ENCODE peak calls at places on chromosomes 5 and 9, in ten cellular contexts. Q, S, F, D, L, P, G, W, R and I are unnamed samples.

GRCh38 chr5:127519527-127519926 is 2.1 kb downstream of the PRRC1 start:
- DNase-seq in Q (no peak), S (no peak), F (no peak), D (no peak), L (no peak), P (no peak), G (peak; percentile 30), W (no peak), R (no peak), I (no peak)

GRCh38 chr9:112439825-112440224 is 46.8 kb upstream of the KIAA1958 start:
- DNase-seq in Q (no peak), S (no peak), F (no peak), D (no peak), L (no peak), P (no peak), G (no peak), W (no peak), R (no peak), I (no peak)

GRCh38 chr9:72788966-72789365 is 163.9 kb downstream of the ALDH1A1 start:
- DNase-seq in Q (no peak), S (no peak), F (no peak), D (no peak), L (no peak), P (no peak), G (no peak), W (no peak), R (no peak), I (peak; percentile 60)

GRCh38 chr5:115349001-115349817 is 52.8 kb upstream of the CCDC112 start:
- DNase-seq in Q (peak; percentile 75), S (no peak), F (no peak), D (no peak), L (no peak), P (peak; percentile 79), G (peak; percentile 90), W (no peak), R (no peak), I (peak; percentile 78)

GRCh38 chr5:21802100-21802499 is 1051.0 kb downstream of the CDH12 start:
- DNase-seq in Q (no peak), S (no peak), F (no peak), D (no peak), L (no peak), P (no peak), G (no peak), W (no peak), R (no peak), I (no peak)

GRCh38 chr9:72203205-72203803 is 54.1 kb downstream of the GDA start:
- DNase-seq in Q (peak; percentile 64), S (no peak), F (no peak), D (no peak), L (peak; percentile 63), P (peak; percentile 70), G (peak; percentile 22), W (no peak), R (no peak), I (no peak)

GRCh38 chr5:147303976-147304375 is 69.2 kb downstream of the STK32A start:
- DNase-seq in Q (no peak), S (no peak), F (no peak), D (no peak), L (no peak), P (peak; percentile 60), G (peak; percentile 79), W (no peak), R (no peak), I (peak; percentile 80)

GRCh38 chr9:135982499-135983264 is 21.5 kb upstream of the UBAC1 start:
- DNase-seq in Q (no peak), S (no peak), F (no peak), D (no peak), L (no peak), P (no peak), G (no peak), W (no peak), R (no peak), I (no peak)

GRCh38 chr5:79417495-79417894 is 96.4 kb downstream of the HOMER1 start:
- DNase-seq in Q (no peak), S (no peak), F (no peak), D (no peak), L (no peak), P (no peak), G (no peak), W (no peak), R (no peak), I (no peak)

GRCh38 chr5:79413112-79413511 is 100.8 kb downstream of the HOMER1 start:
- DNase-seq in Q (no peak), S (no peak), F (no peak), D (no peak), L (no peak), P (no peak), G (no peak), W (no peak), R (no peak), I (no peak)

GRCh38 chr5:79418276-79418675 is 95.7 kb downstream of the HOMER1 start:
- DNase-seq in Q (no peak), S (no peak), F (no peak), D (no peak), L (no peak), P (no peak), G (no peak), W (no peak), R (no peak), I (no peak)

GRCh38 chr5:79420248-79420647 is 93.7 kb downstream of the HOMER1 start:
- DNase-seq in Q (no peak), S (no peak), F (no peak), D (no peak), L (no peak), P (no peak), G (no peak), W (no peak), R (no peak), I (no peak)

GRCh38 chr5:79416499-79416898 is 97.4 kb downstream of the HOMER1 start:
- DNase-seq in Q (no peak), S (no peak), F (no peak), D (no peak), L (peak; percentile 54), P (no peak), G (peak; percentile 4), W (no peak), R (no peak), I (no peak)
- H3K4me3 ChIP-seq in Q (no peak overlapping the region), S (no peak overlapping the region), F (no peak overlapping the region), D (no peak overlapping the region), L (no peak overlapping the region), P (no peak overlapping the region), G (no peak overlapping the region), W (no peak overlapping the region), R (no peak overlapping the region), I (no peak overlapping the region)

GRCh38 chr5:140342896-140343295 is 3.5 kb downstream of the HBEGF start:
- DNase-seq in Q (no peak), S (no peak), F (no peak), D (no peak), L (no peak), P (no peak), G (no peak), W (no peak), R (no peak), I (no peak)

GRCh38 chr5:140341591-140341990 is 4.8 kb downstream of the HBEGF start:
- DNase-seq in Q (no peak), S (peak; percentile 86), F (peak; percentile 68), D (no peak), L (no peak), P (no peak), G (no peak), W (no peak), R (no peak), I (no peak)

GRCh38 chr5:140340605-140341004 is 5.8 kb downstream of the HBEGF start:
- DNase-seq in Q (no peak), S (no peak), F (no peak), D (no peak), L (no peak), P (no peak), G (no peak), W (no peak), R (no peak), I (no peak)

GRCh38 chr5:140344683-140345423 is 1.6 kb downstream of the HBEGF start:
- DNase-seq in Q (peak; percentile 56), S (no peak), F (no peak), D (no peak), L (no peak), P (no peak), G (peak; percentile 57), W (no peak), R (no peak), I (no peak)

GRCh38 chr5:140342287-140342686 is 4.1 kb downstream of the HBEGF start:
- DNase-seq in Q (no peak), S (peak; percentile 68), F (no peak), D (no peak), L (no peak), P (no peak), G (no peak), W (no peak), R (peak; percentile 27), I (no peak)
- H3K4me1 ChIP-seq in Q (peaks cover 12% of the 10 kb centered on the region), S (peaks cover 20% of the 10 kb centered on the region), F (peaks cover 97% of the 10 kb centered on the region), D (peaks cover 23% of the 10 kb centered on the region), L (no peaks in the 10 kb centered on the region), P (peaks cover 28% of the 10 kb centered on the region), G (peaks cover 15% of the 10 kb centered on the region), W (no peaks in the 10 kb centered on the region), R (peaks cover 5% of the 10 kb centered on the region), I (peaks cover 28% of the 10 kb centered on the region)

GRCh38 chr9:137148661-137149060 is 9.7 kb downstream of the GRIN1 start:
- DNase-seq in Q (no peak), S (no peak), F (no peak), D (no peak), L (no peak), P (no peak), G (no peak), W (no peak), R (no peak), I (no peak)

GRCh38 chr9:137150485-137151060 is 11.6 kb downstream of the GRIN1 start:
- DNase-seq in Q (no peak), S (no peak), F (no peak), D (no peak), L (no peak), P (peak; percentile 87), G (no peak), W (no peak), R (no peak), I (peak; percentile 53)

GRCh38 chr9:137148242-137148641 is 9.3 kb downstream of the GRIN1 start:
- DNase-seq in Q (no peak), S (no peak), F (no peak), D (no peak), L (no peak), P (no peak), G (no peak), W (no peak), R (no peak), I (no peak)

GRCh38 chr9:137149367-137149766 is 10.4 kb downstream of the GRIN1 start:
- DNase-seq in Q (no peak), S (no peak), F (no peak), D (no peak), L (no peak), P (no peak), G (no peak), W (no peak), R (no peak), I (no peak)

DNA sequence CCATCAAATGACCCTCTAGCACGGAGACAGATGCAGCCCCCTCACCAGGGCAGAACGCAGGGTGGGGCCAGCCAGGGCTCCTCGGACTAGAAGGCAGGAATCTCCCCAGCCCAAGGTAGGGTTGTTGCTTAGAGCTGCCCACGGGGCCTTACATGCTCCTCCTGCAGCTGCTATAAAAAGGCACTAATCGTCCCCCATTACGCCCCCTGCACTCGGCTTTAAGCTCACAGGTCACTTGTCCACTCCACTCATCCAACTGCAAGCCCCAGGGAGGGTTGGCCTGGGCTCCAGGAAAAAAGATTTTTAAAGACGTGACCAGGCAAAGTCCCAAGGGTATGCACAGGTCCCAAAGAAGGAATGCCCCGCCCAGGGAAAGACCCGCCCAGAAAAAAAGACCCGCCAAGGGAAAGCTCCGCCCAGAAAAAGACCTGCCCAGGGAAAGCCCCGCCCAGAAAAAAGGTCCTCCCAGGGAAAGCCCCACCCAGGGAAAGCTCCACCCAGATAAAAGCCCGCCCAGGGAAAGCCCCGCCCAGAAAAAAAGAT is 11.1 kb downstream of the GRIN1 start:
- DNase-seq in Q (no peak), S (no peak), F (no peak), D (no peak), L (no peak), P (no peak), G (no peak), W (no peak), R (no peak), I (no peak)
- H3K4me3 ChIP-seq in Q (no peak overlapping the region), S (no peak overlapping the region), F (no peak overlapping the region), D (no peak overlapping the region), L (no peak overlapping the region), P (no peak overlapping the region), G (no peak overlapping the region), W (no peak overlapping the region), R (no peak overlapping the region), I (no peak overlapping the region)

GRCh38 chr5:133113331-133114061 is 61.7 kb downstream of the HSPA4 start:
- DNase-seq in Q (no peak), S (no peak), F (no peak), D (no peak), L (no peak), P (no peak), G (peak; percentile 56), W (no peak), R (no peak), I (peak; percentile 42)

GRCh38 chr5:133117166-133117929 is 65.5 kb downstream of the HSPA4 start:
- DNase-seq in Q (no peak), S (no peak), F (no peak), D (no peak), L (no peak), P (no peak), G (no peak), W (no peak), R (no peak), I (no peak)

GRCh38 chr5:133114166-133114932 is 62.5 kb downstream of the HSPA4 start:
- DNase-seq in Q (no peak), S (no peak), F (no peak), D (no peak), L (no peak), P (no peak), G (no peak), W (no peak), R (no peak), I (no peak)

GRCh38 chr5:133116601-133117000 is 64.8 kb downstream of the HSPA4 start:
- DNase-seq in Q (no peak), S (no peak), F (no peak), D (no peak), L (no peak), P (no peak), G (no peak), W (no peak), R (no peak), I (no peak)

GRCh38 chr5:133114933-133115310 is 63.1 kb downstream of the HSPA4 start:
- DNase-seq in Q (no peak), S (no peak), F (no peak), D (no peak), L (no peak), P (no peak), G (no peak), W (no peak), R (no peak), I (no peak)
- H3K4me1 ChIP-seq in Q (peaks cover 12% of the 10 kb centered on the region), S (peaks cover 13% of the 10 kb centered on the region), F (peaks cover 6% of the 10 kb centered on the region), D (peaks cover 7% of the 10 kb centered on the region), L (peaks cover 3% of the 10 kb centered on the region), P (peaks cover 8% of the 10 kb centered on the region), G (peaks cover 3% of the 10 kb centered on the region), W (no peaks in the 10 kb centered on the region), R (no peaks in the 10 kb centered on the region), I (peaks cover 14% of the 10 kb centered on the region)